ENCODE peak calls at places on chromosomes 5 and 9, in seven cellular contexts. N is H9, O is neural crest cell, M is H1, X is sigmoid colon, D is neural progenitor cell, H is HepG2. R is an unnamed sample.
A peak's percentile ranks its signal among the peaks of the same experiment; 100 is the strongest.

GRCh38 chr5:122885891-122886290 is 40.5 kb downstream of the SNX24 start:
- DNase-seq in X (no peak), N (no peak), O (no peak), M (no peak), D (no peak), H (no peak), R (no peak)

GRCh38 chr5:1826235-1826980 is 25.2 kb downstream of the NDUFS6 start:
- DNase-seq in X (peak; percentile 40), M (no peak), N (no peak), O (no peak), H (no peak), D (no peak), R (no peak)

GRCh38 chr5:61673007-61673735 is 341.1 kb downstream of the ZSWIM6 start:
- DNase-seq in N (no peak), D (peak; percentile 68), X (no peak), M (no peak), O (no peak), H (no peak), R (no peak)

GRCh38 chr5:133709074-133709676 is 96.8 kb upstream of the FSTL4 start:
- DNase-seq in X (peak; percentile 47), M (no peak), O (no peak), D (no peak), N (no peak), H (no peak), R (no peak)

GRCh38 chr5:71663570-71663969 is 55.5 kb upstream of the CARTPT start:
- DNase-seq in H (peak; percentile 41), D (no peak), X (no peak), N (no peak), O (no peak), M (no peak), R (no peak)

GRCh38 chr5:77957-78804 is 13.8 kb upstream of the PLEKHG4B start:
- DNase-seq in N (no peak), M (no peak), H (peak; percentile 32), O (no peak), D (peak; percentile 75), X (no peak), R (no peak)

GRCh38 chr9:135038826-135039225 is 48.6 kb upstream of the OLFM1 start:
- DNase-seq in X (peak; percentile 6), M (peak; percentile 37), D (no peak), H (no peak), N (peak; percentile 23), O (no peak), R (no peak)

GRCh38 chr9:88733651-88734470 is 198.9 kb downstream of the NXNL2 start:
- DNase-seq in O (no peak), N (no peak), D (no peak), M (no peak), H (no peak), X (no peak), R (no peak)

GRCh38 chr5:125277494-125278154 is 531.2 kb upstream of the ZNF608 start:
- DNase-seq in X (no peak), D (no peak), O (no peak), N (no peak), H (peak; percentile 14), M (no peak), R (no peak)

GRCh38 chr9:7790022-7790818 is 9.4 kb downstream of the DMAC1 start:
- DNase-seq in O (no peak), N (no peak), H (no peak), X (no peak), D (no peak), M (no peak), R (no peak)

GRCh38 chr9:34651286-34651685 is 699 bp upstream of the IL11RA start:
- DNase-seq in N (no peak), X (peak; percentile 81), H (no peak), O (no peak), M (no peak), D (no peak), R (no peak)

GRCh38 chr9:81125446-81126092 is 563.8 kb downstream of the TLE1 start:
- DNase-seq in X (no peak), N (no peak), O (no peak), M (no peak), D (no peak), H (no peak), R (no peak)

GRCh38 chr5:4058899-4059298 is 463.3 kb downstream of the IRX1 start:
- DNase-seq in H (no peak), M (no peak), N (peak; percentile 40), D (no peak), X (no peak), O (no peak), R (no peak)

GRCh38 chr5:40570408-40571129 is 109.1 kb upstream of the PTGER4 start:
- DNase-seq in M (no peak), O (no peak), X (no peak), H (no peak), N (no peak), D (no peak), R (no peak)

GRCh38 chr5:142298789-142299188 is 26.0 kb downstream of the SPRY4 start:
- DNase-seq in H (no peak), N (no peak), O (no peak), X (no peak), D (no peak), M (no peak), R (no peak)

GRCh38 chr5:124285733-124286132 is 460.7 kb downstream of the ZNF608 start:
- DNase-seq in H (peak; percentile 33), M (no peak), D (no peak), N (no peak), X (no peak), O (no peak), R (no peak)

GRCh38 chr9:134293031-134293521 is 33.2 kb upstream of the RXRA start:
- DNase-seq in H (no peak), M (no peak), X (no peak), N (no peak), D (no peak), O (no peak), R (no peak)

GRCh38 chr9:97666907-97667686 is 30.0 kb downstream of the XPA start:
- DNase-seq in X (no peak), D (no peak), M (no peak), N (no peak), H (no peak), O (no peak), R (no peak)

GRCh38 chr9:114911167-114911821 is 19.1 kb downstream of the TNFSF8 start:
- DNase-seq in D (peak; percentile 85), O (no peak), H (peak; percentile 49), N (no peak), M (no peak), X (no peak), R (no peak)

GRCh38 chr9:114913217-114913616 is 17.2 kb downstream of the TNFSF8 start:
- DNase-seq in X (no peak), H (no peak), M (no peak), N (no peak), D (no peak), O (no peak), R (no peak)

GRCh38 chr9:114909657-114910056 is 20.7 kb downstream of the TNFSF8 start:
- DNase-seq in H (no peak), D (no peak), O (no peak), X (no peak), N (no peak), M (no peak), R (no peak)

GRCh38 chr9:114910541-114910940 is 19.9 kb downstream of the TNFSF8 start:
- DNase-seq in X (no peak), M (no peak), N (no peak), H (no peak), D (no peak), O (no peak), R (no peak)

DNA sequence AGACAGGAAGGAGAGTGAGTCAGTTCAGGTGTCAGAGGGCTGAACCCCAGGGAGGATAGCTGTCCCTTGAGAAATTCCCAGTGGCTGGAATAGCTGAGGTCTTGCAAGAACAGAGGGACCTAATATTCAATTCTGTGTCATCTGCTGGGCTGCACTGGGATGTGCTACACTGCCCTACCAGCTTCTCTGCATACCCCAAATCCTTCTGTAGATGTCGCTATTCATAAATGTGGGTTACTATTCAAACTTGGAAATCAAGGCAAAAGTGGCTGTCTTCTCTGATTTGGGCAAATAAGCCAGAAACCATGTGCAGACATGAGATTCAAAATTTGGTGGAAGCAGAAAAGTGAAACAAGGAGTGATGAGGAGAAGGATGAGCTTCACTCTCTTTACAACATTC is 16.3 kb downstream of the TNFSF8 start:
- DNase-seq in O (no peak), H (no peak), N (no peak), M (no peak), X (no peak), D (peak; percentile 14), R (no peak)
- TF ChIP-seq CTCF in O (no peak), H (peak; percentile 21), N (peak; percentile 52), M (no peak), X (no peak), D (peak; percentile 47), R (peak; percentile 37)

GRCh38 chr9:129569506-129570449 is 51.1 kb downstream of the C9orf50 start:
- DNase-seq in N (peak; percentile 69), O (no peak), D (peak; percentile 65), X (no peak), M (peak; percentile 56), H (peak; percentile 56), R (no peak)
- TF ChIP-seq CTCF in N (peak; percentile 56), O (peak; percentile 56), D (peak; percentile 50), X (peak; percentile 41), M (peak; percentile 48), H (peak; percentile 75), R (peak; percentile 54)

GRCh38 chr5:28810751-28811136 is 1772.4 kb upstream of the CDH9 start:
- DNase-seq in D (no peak), N (no peak), M (no peak), O (no peak), X (no peak), H (peak; percentile 1), R (no peak)
- TF ChIP-seq CTCF in D (peak; percentile 24), N (peak; percentile 37), M (no peak), O (peak; percentile 12), X (no peak), H (peak; percentile 15), R (no peak)

GRCh38 chr9:109767814-109768213 is 12.2 kb upstream of the PALM2AKAP2 start:
- DNase-seq in D (no peak), H (no peak), N (no peak), O (no peak), M (no peak), X (no peak), R (no peak)

GRCh38 chr9:109769250-109769649 is 10.7 kb upstream of the PALM2AKAP2 start:
- DNase-seq in H (no peak), X (no peak), O (no peak), N (no peak), M (no peak), D (no peak), R (no peak)

GRCh38 chr9:109765821-109766220 is 14.2 kb upstream of the PALM2AKAP2 start:
- DNase-seq in X (no peak), H (no peak), D (no peak), M (no peak), O (no peak), N (no peak), R (no peak)

GRCh38 chr9:109766351-109766750 is 13.6 kb upstream of the PALM2AKAP2 start:
- DNase-seq in O (no peak), N (no peak), M (no peak), X (no peak), H (no peak), D (no peak), R (no peak)

DNA sequence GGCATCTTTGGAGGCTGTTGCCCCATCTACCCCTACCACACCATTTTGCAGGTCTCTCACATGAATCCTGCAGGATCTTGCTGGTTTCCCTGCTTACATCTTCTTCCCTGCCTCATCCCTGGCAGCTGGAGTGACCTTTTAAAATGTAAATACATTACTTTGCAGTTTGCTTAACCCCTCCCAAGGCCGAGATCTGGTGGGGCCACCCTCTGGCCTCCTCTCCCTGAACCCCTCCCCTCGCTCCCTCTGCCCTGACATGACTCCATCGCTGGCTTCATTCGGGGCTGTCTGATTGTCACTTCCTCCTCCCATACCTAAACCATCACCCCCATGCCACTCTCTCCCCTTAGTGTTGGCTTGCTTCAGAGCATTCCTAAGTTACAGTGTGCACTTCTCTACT is 12.6 kb upstream of the PALM2AKAP2 start:
- DNase-seq in O (no peak), N (peak; percentile 80), M (peak; percentile 61), D (no peak), H (no peak), X (no peak), R (no peak)
- TF ChIP-seq CTCF in O (no peak), N (no peak), M (no peak), D (no peak), H (no peak), X (no peak), R (no peak)